ENCODE peak calls at places on chromosomes 11 and 22, in eight cellular contexts. C is cardiac septum; F is T-helper 1 cell; I is activated naive CD4-positive, alpha-beta T cell; U is activated T-cell treated with anti-CD3 and anti-CD28 coated beads, Interleukin-2, amount 50 U/mL, for 1 hour; H is sigmoid colon; J is LNCaP clone FGC; V is DMS 273 treated with DMSO at 0.1 percent for 48 hours. D is an unnamed sample.

GRCh38 chr11:38460901-38461300 is 1862.9 kb upstream of the RAG2 start:
- DNase-seq in V (no peak), I (no peak), F (no peak), C (no peak), H (no peak), U (no peak), J (peak), D (peak)

GRCh38 chr11:114563077-114563476 is 3.4 kb upstream of the NXPE1 start:
- DNase-seq in U (no peak), V (no peak), I (no peak), J (no peak), H (no peak), F (no peak), C (no peak), D (no peak)

GRCh38 chr11:86816251-86816726 is 15.9 kb downstream of the PRSS23 start:
- DNase-seq in J (no peak), F (no peak), C (no peak), I (no peak), H (no peak), V (no peak), U (no peak), D (no peak)

GRCh38 chr11:36333897-36334296 is 37.8 kb downstream of the PRR5L start:
- DNase-seq in C (no peak), F (no peak), J (peak), U (no peak), H (no peak), I (no peak), V (peak), D (no peak)

GRCh38 chr11:2944953-2945756 is 15.9 kb upstream of the PHLDA2 start:
- DNase-seq in F (no peak), J (no peak), V (peak), H (peak), I (no peak), U (peak), C (peak), D (no peak)

GRCh38 chr11:2097356-2097997 is 41.7 kb downstream of the IGF2 start:
- DNase-seq in F (no peak), J (no peak), C (peak), H (peak), I (no peak), V (no peak), U (peak), D (no peak)

GRCh38 chr11:61870429-61871039 is 20.8 kb downstream of the FADS3 start:
- DNase-seq in F (no peak), U (no peak), V (no peak), J (no peak), I (no peak), C (no peak), H (no peak), D (no peak)

GRCh38 chr22:29050457-29050856 is 11.2 kb downstream of the C22orf31 start:
- DNase-seq in V (no peak), F (no peak), I (no peak), U (no peak), J (no peak), C (no peak), H (no peak), D (peak)

GRCh38 chr11:93574821-93575220 is 31.6 kb upstream of the SMCO4 start:
- DNase-seq in I (no peak), J (no peak), C (no peak), V (no peak), H (no peak), U (no peak), F (no peak), D (no peak)

GRCh38 chr22:26481694-26482093 is 1.9 kb downstream of the HPS4 start:
- DNase-seq in C (no peak), F (no peak), J (no peak), U (no peak), I (no peak), V (no peak), H (no peak), D (no peak)

GRCh38 chr11:12087075-12087775 is 23.2 kb upstream of the MICAL2 start:
- DNase-seq in C (no peak), I (no peak), V (peak), F (no peak), H (no peak), U (no peak), J (no peak), D (no peak)